ENCODE peak calls at places on chromosomes 2 and 18, in eight cellular contexts. G is H9, Y is psoas muscle, K is hepatocyte, X is esophagus squamous epithelium, T is tibial nerve, H is adipocyte, V is transverse colon. I is an unnamed sample. For H3K4me1, the result is how much of the 10 kb centered on the place peaks cover.

GRCh38 chr2:208025814-208026184 is 472 bp upstream of the PLEKHM3 start:
- DNase-seq in T (no peak), V (no peak), K (no peak), H (no peak), X (no peak), Y (no peak), G (peak), I (no peak)

GRCh38 chr2:218807626-218808025 is 24.0 kb downstream of the PRKAG3 start:
- DNase-seq in T (no peak), X (no peak), Y (no peak), G (no peak), K (no peak), H (no peak), V (no peak), I (no peak)

GRCh38 chr18:57077005-57077735 is 69.7 kb upstream of the BOD1L2 start:
- DNase-seq in V (no peak), X (no peak), H (no peak), T (no peak), Y (no peak), K (no peak), G (no peak), I (no peak)

GRCh38 chr2:239206851-239207250 is 194.0 kb downstream of the HDAC4 start:
- DNase-seq in G (no peak), H (no peak), T (no peak), V (no peak), K (no peak), X (no peak), Y (no peak), I (no peak)

GRCh38 chr18:48022021-48022420 is 91.6 kb upstream of the SMAD2 start:
- DNase-seq in G (no peak), V (no peak), T (no peak), H (no peak), X (no peak), Y (no peak), K (no peak), I (no peak)

GRCh38 chr2:241796209-241796608 is 12.8 kb upstream of the NEU4 start:
- DNase-seq in T (no peak), K (no peak), V (no peak), Y (no peak), X (no peak), G (no peak), H (no peak), I (no peak)

GRCh38 chr2:173511942-173512341 is 157.3 kb downstream of the CDCA7 start:
- DNase-seq in X (no peak), K (no peak), H (no peak), T (no peak), G (no peak), Y (no peak), V (no peak), I (no peak)

GRCh38 chr2:36525245-36525644 is 72.7 kb downstream of the FEZ2 start:
- DNase-seq in T (no peak), X (no peak), Y (no peak), G (no peak), V (no peak), H (no peak), K (no peak), I (peak)

GRCh38 chr2:127932199-127932877 is 46.6 kb upstream of the AMMECR1L start:
- DNase-seq in Y (no peak), V (no peak), H (peak), G (no peak), T (no peak), X (no peak), K (peak), I (no peak)

GRCh38 chr18:1147616-1148184 is 243.0 kb downstream of the ADCYAP1 start:
- DNase-seq in H (no peak), T (no peak), G (peak), V (no peak), K (no peak), X (no peak), Y (no peak), I (no peak)

GRCh38 chr2:203909192-203909945 is 27.2 kb upstream of the ICOS start:
- DNase-seq in T (peak), K (peak), G (no peak), H (peak), Y (no peak), V (peak), X (no peak), I (peak)

GRCh38 chr2:225559090-225559489 is 159.6 kb downstream of the NYAP2 start:
- DNase-seq in G (no peak), K (no peak), X (no peak), H (no peak), Y (no peak), V (no peak), T (no peak), I (no peak)

GRCh38 chr18:362914-363295 is 95.1 kb upstream of the THOC1 start:
- DNase-seq in X (no peak), G (no peak), K (no peak), Y (no peak), T (no peak), V (no peak), H (no peak), I (no peak)

GRCh38 chr2:201883559-201883958 is 77.2 kb downstream of the CDK15 start:
- DNase-seq in G (no peak), T (no peak), X (no peak), Y (peak), K (no peak), V (no peak), H (no peak), I (peak)

GRCh38 chr2:232085179-232085578 is 123.7 kb downstream of the DIS3L2 start:
- DNase-seq in K (no peak), X (no peak), G (no peak), Y (no peak), T (no peak), H (no peak), V (no peak), I (no peak)

GRCh38 chr2:197705912-197706838 is 1.0 kb downstream of the MARS2 start:
- DNase-seq in V (peak), T (no peak), G (peak), X (no peak), Y (peak), K (peak), H (peak), I (peak)

GRCh38 chr2:182868423-182868822 is 2.0 kb upstream of the FRZB start:
- DNase-seq in T (no peak), Y (no peak), V (peak), H (no peak), K (no peak), X (no peak), G (no peak), I (no peak)

GRCh38 chr18:8842506-8842905 is 137.2 kb downstream of the MTCL1 start:
- DNase-seq in Y (no peak), K (no peak), X (no peak), H (no peak), V (no peak), T (no peak), G (no peak), I (no peak)

GRCh38 chr2:182980115-182980514 is 58.1 kb downstream of the NCKAP1 start:
- DNase-seq in V (no peak), T (no peak), H (peak), Y (no peak), G (no peak), K (peak), X (no peak), I (no peak)

GRCh38 chr2:121697108-121697631 is 39.5 kb downstream of the NIFK start:
- DNase-seq in V (no peak), G (no peak), K (no peak), X (no peak), Y (no peak), T (no peak), H (no peak), I (no peak)

GRCh38 chr2:179017958-179018357 is 32.0 kb downstream of the CCDC141 start:
- DNase-seq in Y (no peak), K (no peak), T (no peak), X (no peak), V (no peak), H (no peak), G (no peak), I (no peak)

GRCh38 chr2:218282173-218282991 is 9.9 kb downstream of the TMBIM1 start:
- DNase-seq in G (no peak), X (no peak), Y (peak), H (no peak), K (peak), T (no peak), V (no peak), I (peak)

GRCh38 chr2:232937278-232937906 is 67.3 kb downstream of the SNORC start:
- DNase-seq in G (no peak), H (peak), X (no peak), T (no peak), K (peak), V (no peak), Y (no peak), I (no peak)

GRCh38 chr18:8660316-8660715 is 45.0 kb upstream of the MTCL1 start:
- DNase-seq in X (no peak), H (no peak), Y (no peak), V (no peak), G (no peak), K (no peak), T (no peak), I (no peak)

GRCh38 chr18:22556271-22556990 is 138.7 kb upstream of the CTAGE1 start:
- DNase-seq in K (peak), X (no peak), T (no peak), Y (peak), G (no peak), H (no peak), V (no peak), I (peak)

GRCh38 chr2:10076988-10077527 is 3.2 kb downstream of the CYS1 start:
- DNase-seq in H (no peak), K (peak), G (no peak), Y (no peak), X (no peak), V (no peak), T (no peak), I (no peak)

GRCh38 chr18:8895987-8896619 is 190.7 kb downstream of the MTCL1 start:
- DNase-seq in H (peak), K (no peak), X (no peak), V (no peak), Y (no peak), T (no peak), G (no peak), I (no peak)

GRCh38 chr18:63314991-63315662 is 4.4 kb downstream of the BCL2 start:
- DNase-seq in G (no peak), Y (no peak), V (no peak), X (no peak), T (no peak), K (no peak), H (no peak), I (no peak)

GRCh38 chr18:63311481-63312409 is 7.8 kb downstream of the BCL2 start:
- DNase-seq in T (no peak), H (no peak), K (no peak), V (no peak), G (no peak), X (no peak), Y (no peak), I (no peak)

GRCh38 chr18:63314062-63314790 is 5.3 kb downstream of the BCL2 start:
- DNase-seq in V (no peak), X (no peak), T (no peak), H (no peak), Y (no peak), K (no peak), G (no peak), I (no peak)

GRCh38 chr18:63313409-63313917 is 6.1 kb downstream of the BCL2 start:
- DNase-seq in K (no peak), T (no peak), H (no peak), V (no peak), G (no peak), X (no peak), Y (no peak), I (no peak)

GRCh38 chr18:63312731-63313408 is 6.7 kb downstream of the BCL2 start:
- DNase-seq in V (no peak), H (no peak), Y (no peak), G (no peak), T (no peak), K (no peak), X (no peak), I (no peak)
- H3K4me1 ChIP-seq in V (half or more), H (under half), Y (under half), G (under half), T (under half), K (under half), X (half or more), I (under half)

DNA sequence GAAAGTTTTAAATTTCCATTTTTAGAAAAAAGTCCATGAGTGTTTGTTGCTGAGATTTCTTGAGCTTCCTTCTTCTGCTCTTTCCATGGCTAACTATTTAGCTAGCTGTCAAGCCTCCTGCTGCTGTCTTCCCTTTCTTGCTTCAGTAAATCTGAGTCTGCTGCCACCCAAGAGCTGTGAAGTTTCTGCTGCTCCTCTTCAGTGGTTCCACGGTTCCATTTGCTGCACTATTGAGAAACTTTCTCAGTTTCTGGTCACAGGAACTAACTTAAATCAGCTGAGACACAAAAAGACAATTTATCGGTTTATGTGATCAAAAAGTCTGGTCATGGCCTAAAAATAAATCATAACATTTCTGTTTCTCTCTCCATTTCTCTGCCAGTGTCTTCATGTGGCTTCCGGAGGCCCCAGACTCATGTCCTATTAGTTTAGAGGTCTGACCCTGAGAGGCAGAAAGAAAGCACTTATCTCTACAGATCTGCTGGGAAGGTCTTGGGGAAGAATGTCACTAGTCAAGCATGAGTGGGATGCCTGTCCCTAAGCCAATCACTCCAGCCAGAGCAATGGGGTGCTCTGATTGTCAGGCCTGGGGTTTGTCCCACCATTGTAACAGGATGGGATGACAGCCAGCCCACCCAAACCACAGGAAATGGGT is 73.0 kb upstream of the ARL4C start:
- DNase-seq in V (no peak), X (no peak), T (no peak), K (no peak), G (no peak), H (no peak), Y (no peak), I (no peak)
- H3K4me1 ChIP-seq in V (under half), X (under half), T (under half), K (under half), G (under half), H (under half), Y (under half), I (under half)

DNA sequence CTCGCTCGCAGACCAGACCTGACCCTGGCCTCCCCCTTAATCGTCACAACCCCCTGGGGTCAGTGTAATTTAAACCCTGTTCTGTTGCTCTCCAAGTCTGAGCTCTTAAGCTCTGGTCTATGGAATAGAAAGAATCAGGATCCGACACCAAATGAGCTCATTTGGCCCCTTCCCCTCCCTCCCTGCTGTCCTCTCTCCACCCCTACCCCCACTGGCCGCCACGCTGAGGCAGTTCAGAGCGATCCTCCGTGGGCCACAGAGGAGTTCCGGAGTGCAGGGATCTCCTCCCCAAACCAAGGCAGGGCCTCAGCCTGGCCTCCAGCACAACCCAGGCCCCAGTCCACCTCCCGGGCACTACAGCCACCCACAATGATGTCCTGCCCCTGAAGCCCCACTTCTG is 5.3 kb downstream of the DNMT3A start:
- DNase-seq in X (no peak), H (no peak), G (no peak), V (no peak), K (no peak), Y (no peak), T (no peak), I (no peak)
- H3K4me1 ChIP-seq in X (half or more), H (under half), G (under half), V (half or more), K (under half), Y (half or more), T (under half), I (under half)

GRCh38 chr18:36389811-36390581 is 92.5 kb downstream of the FHOD3 start:
- DNase-seq in V (no peak), K (no peak), T (no peak), H (no peak), X (no peak), Y (peak), G (no peak), I (no peak)
- H3K4me1 ChIP-seq in V (under half), K (under half), T (under half), H (under half), X (under half), Y (under half), G (under half), I (under half)

GRCh38 chr2:234967201-234967873 is 15.5 kb downstream of the SH3BP4 start:
- DNase-seq in T (no peak), V (no peak), X (no peak), G (no peak), Y (no peak), H (no peak), K (no peak), I (no peak)
- H3K4me1 ChIP-seq in T (under half), V (under half), X (under half), G (under half), Y (under half), H (half or more), K (under half), I (under half)